ENCODE peak calls at places on chromosomes 4 and X, in five cellular contexts. J is Caco-2, A is fibroblast of villous mesenchyme, W is SK-N-MC, C is AG10803. R is an unnamed sample.

GRCh38 chrX:37060999-37061398 is 52.8 kb downstream of the FAM47C start:
- DNase-seq in C (peak), W (peak), A (peak), J (no peak), R (no peak)

GRCh38 chr4:70892086-70892769 is 9.9 kb upstream of the MOB1B start:
- DNase-seq in C (no peak), W (peak), J (no peak), A (no peak), R (no peak)

GRCh38 chrX:50567636-50568035 is 97.0 kb upstream of the DGKK start:
- DNase-seq in J (no peak), C (no peak), W (no peak), A (no peak), R (no peak)

GRCh38 chr4:16582526-16582925 is 315.9 kb downstream of the LDB2 start:
- DNase-seq in A (no peak), W (no peak), C (no peak), J (no peak), R (no peak)

GRCh38 chr4:183205682-183206081 is 106.6 kb downstream of the WWC2 start:
- DNase-seq in A (no peak), C (no peak), J (no peak), W (no peak), R (no peak)

GRCh38 chr4:142846729-142847606 is 867 bp upstream of the INPP4B start:
- DNase-seq in C (no peak), A (peak), J (peak), W (no peak), R (no peak)

GRCh38 chr4:152482211-152482610 is 53.7 kb downstream of the FBXW7 start:
- DNase-seq in W (no peak), C (no peak), J (no peak), A (no peak), R (no peak)

GRCh38 chrX:39174761-39175417 is 373.6 kb downstream of the MID1IP1 start:
- DNase-seq in C (no peak), J (no peak), A (peak), W (no peak), R (no peak)

GRCh38 chr4:161937596-161937995 is 226.2 kb downstream of the FSTL5 start:
- DNase-seq in J (no peak), C (no peak), W (no peak), A (no peak), R (no peak)

GRCh38 chr4:17680985-17681920 is 66.8 kb downstream of the MED28 start:
- DNase-seq in J (no peak), A (no peak), W (no peak), C (no peak), R (no peak)

GRCh38 chr4:112127736-112128322 is 17.4 kb upstream of the FAM241A start:
- DNase-seq in J (no peak), W (no peak), C (peak), A (no peak), R (no peak)

GRCh38 chr4:123892997-123893745 is 496.6 kb downstream of the SPRY1 start:
- DNase-seq in J (no peak), A (peak), C (peak), W (no peak), R (no peak)

GRCh38 chr4:97105716-97106115 is 1037.6 kb downstream of the STPG2 start:
- DNase-seq in C (no peak), J (no peak), A (no peak), W (no peak), R (no peak)

GRCh38 chr4:10006604-10007435 is 14.5 kb downstream of the SLC2A9 start:
- DNase-seq in A (no peak), C (peak), W (no peak), J (no peak), R (no peak)

GRCh38 chrX:149151805-149152757 is 353.0 kb downstream of the IDS start:
- DNase-seq in W (no peak), C (peak), J (no peak), A (peak), R (peak)

GRCh38 chr4:24285759-24286158 is 298.6 kb downstream of the DHX15 start:
- DNase-seq in W (no peak), J (no peak), A (no peak), C (no peak), R (no peak)

GRCh38 chr4:119785963-119786362 is 157.4 kb upstream of the PDE5A start:
- DNase-seq in W (no peak), C (peak), A (peak), J (no peak), R (no peak)

GRCh38 chrX:37454537-37455285 is 105.5 kb downstream of the PRRG1 start:
- DNase-seq in W (no peak), A (no peak), C (peak), J (no peak), R (peak)

DNA sequence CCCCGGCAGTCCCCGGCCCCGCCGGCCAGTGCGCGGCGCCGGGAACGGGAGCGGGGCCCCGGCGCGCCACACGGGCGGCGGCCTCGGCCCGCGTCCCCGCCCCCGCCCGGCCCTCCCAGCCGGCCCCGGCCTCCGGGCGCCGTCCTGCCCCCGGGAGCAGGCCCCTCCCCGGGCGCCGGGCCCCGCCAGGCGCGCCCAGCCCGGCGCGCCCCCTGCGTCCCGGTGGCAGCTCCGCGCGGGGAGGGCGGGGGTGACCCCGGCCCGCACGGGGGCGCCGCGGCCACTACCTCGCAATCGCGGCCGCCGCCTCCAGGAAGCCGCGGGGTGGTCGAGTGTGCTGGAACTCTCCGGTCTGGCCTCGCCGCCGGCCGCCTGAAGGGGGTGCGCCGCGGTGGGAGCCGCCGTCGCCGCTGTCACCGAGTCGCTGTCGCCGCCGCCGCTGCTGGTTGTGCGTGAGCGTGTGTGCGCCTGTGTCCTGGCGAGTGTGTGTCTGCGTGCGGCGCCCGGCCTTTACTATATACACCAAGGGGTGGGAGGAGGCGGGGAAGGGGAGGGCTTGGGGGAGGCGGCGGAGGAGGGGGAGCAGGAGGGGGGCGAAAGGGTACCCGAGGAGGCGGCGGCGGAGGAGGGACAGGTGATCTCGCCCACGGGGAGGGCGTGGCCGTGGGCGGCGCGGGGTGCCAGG is at the start of gene RAI2:
- DNase-seq in W (no peak), J (no peak), A (no peak), C (no peak), R (no peak)
- H3K4me3 ChIP-seq in W (peak), J (peak), A (peak), C (no peak), R (no peak)

GRCh38 chr4:150584198-150584593 is 2.2 kb downstream of the MAB21L2 start:
- DNase-seq in A (no peak), C (no peak), W (no peak), J (no peak), R (no peak)
- H3K4me3 ChIP-seq in A (no peak), C (no peak), W (no peak), J (no peak), R (peak)

DNA sequence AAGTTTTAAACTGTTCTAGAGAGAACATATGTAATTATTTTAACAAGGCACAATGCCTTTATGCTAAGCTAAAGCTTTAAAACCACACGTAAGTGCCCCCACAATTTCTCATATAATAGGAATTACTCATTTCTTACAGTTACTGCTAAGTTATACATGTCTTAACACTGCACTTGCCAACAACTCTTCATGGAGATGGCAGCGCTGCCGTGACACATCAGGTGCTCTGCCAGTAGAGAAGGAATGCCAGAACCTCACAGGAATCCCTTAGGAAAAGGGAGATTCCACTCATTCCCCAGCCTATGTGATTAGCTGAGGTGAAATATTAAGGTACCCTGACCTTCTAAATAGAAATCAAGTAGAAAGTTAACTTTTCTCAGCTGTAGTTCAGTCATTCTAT is 24.0 kb downstream of the ACSL1 start:
- DNase-seq in A (no peak), W (no peak), J (no peak), C (peak), R (peak)
- H3K4me3 ChIP-seq in A (no peak), W (peak), J (no peak), C (no peak), R (no peak)

GRCh38 chr4:917992-918391 is 14.1 kb downstream of the GAK start:
- DNase-seq in C (no peak), W (no peak), J (no peak), A (no peak), R (no peak)

GRCh38 chr4:925171-925570 is 6.9 kb downstream of the GAK start:
- DNase-seq in A (no peak), W (no peak), J (no peak), C (no peak), R (peak)

GRCh38 chr4:924107-925096 is 7.7 kb downstream of the GAK start:
- DNase-seq in J (no peak), C (peak), A (no peak), W (peak), R (peak)

GRCh38 chr4:925771-926500 is 6.2 kb downstream of the GAK start:
- DNase-seq in W (no peak), J (no peak), C (no peak), A (peak), R (peak)

GRCh38 chr4:921830-922331 is 10.2 kb downstream of the GAK start:
- DNase-seq in W (no peak), A (no peak), C (no peak), J (no peak), R (peak)
- H3K4me3 ChIP-seq in W (no peak), A (no peak), C (no peak), J (no peak), R (no peak)

GRCh38 chrX:154443479-154443910 is 446 bp upstream of the FAM50A start:
- DNase-seq in W (no peak), A (peak), C (no peak), J (no peak), R (peak)
- H3K4me3 ChIP-seq in W (peak), A (peak), C (peak), J (peak), R (peak)

GRCh38 chrX:68792083-68792482 is 36.7 kb upstream of the EFNB1 start:
- DNase-seq in C (no peak), J (no peak), A (no peak), W (no peak), R (no peak)
- H3K4me3 ChIP-seq in C (no peak), J (no peak), A (no peak), W (no peak), R (no peak)

GRCh38 chrX:116596010-116596409 is 133.2 kb upstream of the CT83 start:
- DNase-seq in J (no peak), W (no peak), C (no peak), A (no peak), R (no peak)
- H3K4me3 ChIP-seq in J (no peak), W (no peak), C (no peak), A (no peak), R (no peak)

GRCh38 chr4:138957302-138957701 is 58.3 kb upstream of the NOCT start:
- DNase-seq in J (no peak), A (no peak), W (no peak), C (no peak), R (peak)

GRCh38 chr4:138960175-138960710 is 55.3 kb upstream of the NOCT start:
- DNase-seq in A (no peak), J (no peak), C (no peak), W (no peak), R (no peak)

GRCh38 chr4:138961687-138962086 is 53.9 kb upstream of the NOCT start:
- DNase-seq in J (no peak), W (no peak), C (no peak), A (peak), R (no peak)

GRCh38 chr4:138959421-138959820 is 56.2 kb upstream of the NOCT start:
- DNase-seq in C (peak), W (no peak), J (no peak), A (no peak), R (no peak)

GRCh38 chr4:138958519-138958918 is 57.1 kb upstream of the NOCT start:
- DNase-seq in J (no peak), W (no peak), C (no peak), A (no peak), R (no peak)
- H3K4me3 ChIP-seq in J (no peak), W (no peak), C (no peak), A (no peak), R (no peak)

DNA sequence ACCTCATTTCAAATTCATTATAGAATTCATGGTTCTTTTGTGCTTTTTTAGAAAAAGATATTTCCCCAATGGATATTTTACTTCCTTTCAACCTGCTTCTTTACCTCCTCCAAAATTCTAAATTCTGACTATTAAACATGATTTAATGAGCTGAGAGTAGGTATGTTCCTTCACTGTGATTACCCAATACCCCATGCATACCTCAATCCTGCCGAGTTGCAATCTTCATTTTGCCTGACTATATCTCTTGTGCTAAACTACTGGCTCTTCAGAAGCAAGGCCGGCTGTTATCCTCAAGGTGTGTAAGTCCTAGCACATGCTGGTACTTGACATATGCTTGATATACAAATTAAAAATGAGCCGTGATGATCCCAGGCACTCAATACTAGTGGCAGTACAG is 320.5 kb downstream of the KCNIP4 start:
- DNase-seq in C (no peak), A (no peak), W (no peak), J (no peak), R (no peak)
- H3K4me3 ChIP-seq in C (no peak), A (no peak), W (no peak), J (no peak), R (no peak)

GRCh38 chrX:53398216-53398615 is 24.2 kb downstream of the SMC1A start:
- DNase-seq in W (no peak), J (no peak), A (no peak), C (no peak), R (no peak)
- H3K4me3 ChIP-seq in W (no peak), J (no peak), A (no peak), C (no peak), R (no peak)

R was measured in osteoblast.